ENCODE peak calls at places on chromosome 15, in five cellular contexts. One of them, this sample, is unnamed.

GRCh38 chr15:79593119-79593869 is 161.2 kb downstream of the MINAR1 start:
- DNase-seq in HCT116: no peak
- DNase-seq in K562: no peak
- DNase-seq in HepG2: peak; percentile 13
- DNase-seq in H1: peak; percentile 38
- DNase-seq in this sample: peak; percentile 9

GRCh38 chr15:37093480-37094410 is 6.6 kb downstream of the MEIS2 start:
- DNase-seq in HCT116: no peak
- DNase-seq in K562: no peak
- DNase-seq in HepG2: no peak
- DNase-seq in H1: no peak
- DNase-seq in this sample: no peak

GRCh38 chr15:69092159-69092558 is 68.3 kb upstream of the GLCE start:
- DNase-seq in HCT116: no peak
- DNase-seq in K562: no peak
- DNase-seq in HepG2: peak; percentile 18
- DNase-seq in H1: no peak
- DNase-seq in this sample: no peak

GRCh38 chr15:52102468-52102867 is 10.1 kb downstream of the BCL2L10 start:
- DNase-seq in HCT116: no peak
- DNase-seq in K562: no peak
- DNase-seq in HepG2: no peak
- DNase-seq in H1: no peak
- DNase-seq in this sample: no peak

GRCh38 chr15:52109559-52110451 is 2.8 kb downstream of the BCL2L10 start:
- DNase-seq in HCT116: no peak
- DNase-seq in K562: no peak
- DNase-seq in HepG2: no peak
- DNase-seq in H1: no peak
- DNase-seq in this sample: no peak

GRCh38 chr15:35697549-35698299 is 151.8 kb upstream of the DPH6 start:
- DNase-seq in HCT116: no peak
- DNase-seq in K562: no peak
- DNase-seq in HepG2: no peak
- DNase-seq in H1: no peak
- DNase-seq in this sample: no peak

GRCh38 chr15:99121691-99122410 is 17.0 kb downstream of the SYNM start:
- DNase-seq in HCT116: no peak
- DNase-seq in K562: no peak
- DNase-seq in HepG2: no peak
- DNase-seq in H1: no peak
- DNase-seq in this sample: no peak

GRCh38 chr15:80174017-80174746 is 21.4 kb downstream of the FAH start:
- DNase-seq in HCT116: no peak
- DNase-seq in K562: no peak
- DNase-seq in HepG2: no peak
- DNase-seq in H1: no peak
- DNase-seq in this sample: peak; percentile 28

GRCh38 chr15:77420610-77421369 is at the start of gene HMG20A:
- DNase-seq in HCT116: peak; percentile 86
- DNase-seq in K562: peak; percentile 65
- DNase-seq in HepG2: peak; percentile 80
- DNase-seq in H1: peak; percentile 84
- DNase-seq in this sample: peak; percentile 45

GRCh38 chr15:95440712-95441111 is 889.8 kb upstream of the NR2F2 start:
- DNase-seq in HCT116: no peak
- DNase-seq in K562: no peak
- DNase-seq in HepG2: no peak
- DNase-seq in H1: no peak
- DNase-seq in this sample: no peak

GRCh38 chr15:60079210-60079609 is 75.1 kb downstream of the FOXB1 start:
- DNase-seq in HCT116: no peak
- DNase-seq in K562: no peak
- DNase-seq in HepG2: no peak
- DNase-seq in H1: no peak
- DNase-seq in this sample: peak; percentile 26

GRCh38 chr15:88878720-88879184 is 16.6 kb downstream of the HAPLN3 start:
- DNase-seq in HCT116: no peak
- DNase-seq in K562: peak; percentile 83
- DNase-seq in HepG2: peak; percentile 37
- DNase-seq in H1: peak; percentile 89
- DNase-seq in this sample: peak; percentile 80

GRCh38 chr15:81120069-81120468 is 14.0 kb upstream of the CFAP161 start:
- DNase-seq in HCT116: no peak
- DNase-seq in K562: no peak
- DNase-seq in HepG2: no peak
- DNase-seq in H1: no peak
- DNase-seq in this sample: no peak

GRCh38 chr15:31294067-31294466 is 32.6 kb upstream of the KLF13 start:
- DNase-seq in HCT116: no peak
- DNase-seq in K562: no peak
- DNase-seq in HepG2: no peak
- DNase-seq in H1: no peak
- DNase-seq in this sample: no peak

GRCh38 chr15:31295660-31296059 is 31.0 kb upstream of the KLF13 start:
- DNase-seq in HCT116: no peak
- DNase-seq in K562: no peak
- DNase-seq in HepG2: no peak
- DNase-seq in H1: peak; percentile 39
- DNase-seq in this sample: no peak

GRCh38 chr15:31293655-31294054 is 33.0 kb upstream of the KLF13 start:
- DNase-seq in HCT116: no peak
- DNase-seq in K562: no peak
- DNase-seq in HepG2: peak; percentile 86
- DNase-seq in H1: no peak
- DNase-seq in this sample: peak; percentile 65

GRCh38 chr15:31291048-31291578 is 35.5 kb upstream of the KLF13 start:
- DNase-seq in HCT116: no peak
- DNase-seq in K562: no peak
- DNase-seq in HepG2: no peak
- DNase-seq in H1: no peak
- DNase-seq in this sample: no peak

DNA sequence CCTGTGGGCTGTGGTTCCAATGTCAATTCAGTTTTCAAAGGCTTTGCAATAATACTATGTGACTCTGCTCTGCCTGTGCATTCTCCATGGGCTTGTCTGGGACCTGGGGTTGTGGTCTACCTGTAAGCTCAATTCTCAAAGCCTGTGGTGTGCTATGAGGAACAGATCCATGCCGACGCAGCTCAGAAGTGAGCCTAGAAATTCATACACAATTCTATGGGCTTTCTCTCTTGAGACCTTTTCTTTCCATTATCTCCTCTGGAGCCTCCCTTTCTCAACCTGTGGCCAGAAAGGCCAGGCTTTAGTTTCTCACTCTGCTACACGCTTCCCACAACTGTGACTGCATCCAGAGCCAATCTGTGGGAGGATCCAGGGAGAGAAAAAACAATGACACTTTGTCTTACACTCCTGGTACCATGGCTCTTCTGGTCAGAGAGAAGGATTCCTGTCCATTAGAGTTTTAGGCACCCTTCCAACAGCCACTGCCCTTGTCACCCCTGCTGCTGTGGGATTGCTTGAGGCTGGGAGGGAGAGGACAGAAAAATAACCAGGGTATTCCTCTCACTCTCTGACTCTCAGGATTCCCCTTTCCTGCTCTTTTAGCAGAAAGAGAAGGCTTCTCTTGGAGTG is 34.1 kb upstream of the KLF13 start:
- DNase-seq in HCT116: no peak
- DNase-seq in K562: no peak
- DNase-seq in HepG2: peak; percentile 71
- DNase-seq in H1: peak; percentile 29
- DNase-seq in this sample: no peak
- TF ChIP-seq JUND in HCT116: no peak
- TF ChIP-seq JUND in K562: no peak
- TF ChIP-seq JUND in HepG2: no peak
- TF ChIP-seq JUND in H1: no peak
- TF ChIP-seq JUND in this sample: no peak

DNA sequence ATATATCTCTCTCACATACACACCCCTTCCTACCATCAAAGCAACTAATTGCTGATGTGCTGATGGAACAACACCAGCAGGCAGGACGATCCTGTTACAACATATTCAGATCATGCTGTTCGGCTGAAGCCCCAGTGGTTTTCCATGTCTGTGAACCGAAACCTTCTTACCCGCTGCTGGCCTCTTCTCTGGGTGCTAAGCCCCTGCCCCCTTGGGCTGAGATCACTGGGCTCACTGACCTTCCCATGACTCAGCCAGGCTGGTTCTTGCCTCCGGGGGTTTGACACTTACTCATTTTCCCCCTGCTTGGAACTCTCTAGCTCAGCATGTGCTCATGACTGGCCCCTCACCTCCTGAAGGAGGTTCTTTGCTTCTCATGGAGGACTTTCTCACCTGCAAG is 122.0 kb upstream of the RGMA start:
- DNase-seq in HCT116: no peak
- DNase-seq in K562: no peak
- DNase-seq in HepG2: no peak
- DNase-seq in H1: peak; percentile 34
- DNase-seq in this sample: no peak
- TF ChIP-seq JUND in HCT116: no peak
- TF ChIP-seq JUND in K562: no peak
- TF ChIP-seq JUND in HepG2: no peak
- TF ChIP-seq JUND in H1: no peak
- TF ChIP-seq JUND in this sample: no peak

DNA sequence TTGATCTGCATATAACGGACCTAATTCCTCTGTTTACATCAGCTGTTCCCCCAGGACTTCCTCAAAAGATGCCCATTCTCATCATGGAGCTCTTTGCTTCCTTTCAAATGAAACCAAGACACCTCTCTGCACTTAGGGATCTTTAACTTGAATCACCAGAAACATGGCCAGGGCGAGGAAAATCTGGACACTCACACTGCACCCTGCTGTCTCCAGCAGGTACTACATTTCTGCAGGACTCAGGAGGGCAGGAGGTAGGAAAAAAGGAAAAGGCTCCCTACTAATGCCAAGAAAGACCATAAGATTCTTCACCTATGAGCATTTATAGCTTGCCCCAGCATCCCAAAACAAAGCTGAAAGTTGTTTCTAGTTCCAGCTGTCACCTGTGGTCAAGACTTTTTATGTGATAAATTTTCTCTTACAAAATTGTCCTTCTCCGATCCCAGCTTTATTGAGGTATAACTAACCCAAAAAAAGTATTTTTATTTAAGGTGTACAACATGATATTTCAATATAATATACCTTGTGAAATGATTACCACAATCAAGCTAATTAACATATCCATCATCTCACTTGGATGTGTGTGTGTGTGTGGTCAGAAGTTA is 87.3 kb upstream of the C15orf61 start:
- DNase-seq in HCT116: peak; percentile 27
- DNase-seq in K562: peak; percentile 60
- DNase-seq in HepG2: peak; percentile 24
- DNase-seq in H1: peak; percentile 79
- DNase-seq in this sample: peak; percentile 65
- TF ChIP-seq JUND in HCT116: no peak
- TF ChIP-seq JUND in K562: no peak
- TF ChIP-seq JUND in HepG2: no peak
- TF ChIP-seq JUND in H1: no peak
- TF ChIP-seq JUND in this sample: no peak

DNA sequence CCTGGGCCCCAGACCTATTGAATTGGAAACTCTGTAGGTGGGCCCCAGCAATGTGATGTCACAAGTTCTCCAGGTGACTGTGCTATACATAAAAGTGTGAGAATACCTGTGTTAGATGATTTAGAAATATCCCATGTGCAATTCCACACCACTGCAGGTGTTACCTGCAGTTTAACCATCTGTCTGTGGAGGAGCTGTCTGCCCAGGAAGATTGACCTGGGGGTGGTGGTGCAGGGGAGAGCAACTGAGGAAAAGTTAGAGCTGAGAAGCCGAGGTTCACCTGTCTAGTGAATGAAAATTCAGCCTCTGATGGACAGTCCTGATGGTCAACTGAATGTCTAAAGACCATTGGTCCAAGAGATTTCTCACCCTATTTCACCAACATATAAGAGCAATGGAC is 132.2 kb upstream of the SLC24A5 start:
- DNase-seq in HCT116: no peak
- DNase-seq in K562: no peak
- DNase-seq in HepG2: no peak
- DNase-seq in H1: no peak
- DNase-seq in this sample: no peak
- TF ChIP-seq JUND in HCT116: no peak
- TF ChIP-seq JUND in K562: no peak
- TF ChIP-seq JUND in HepG2: no peak
- TF ChIP-seq JUND in H1: no peak
- TF ChIP-seq JUND in this sample: no peak

GRCh38 chr15:41043276-41043675 is 72.8 kb downstream of the INO80 start:
- DNase-seq in HCT116: no peak
- DNase-seq in K562: no peak
- DNase-seq in HepG2: peak; percentile 13
- DNase-seq in H1: no peak
- DNase-seq in this sample: no peak
- TF ChIP-seq JUND in HCT116: no peak
- TF ChIP-seq JUND in K562: no peak
- TF ChIP-seq JUND in HepG2: no peak
- TF ChIP-seq JUND in H1: no peak
- TF ChIP-seq JUND in this sample: no peak

GRCh38 chr15:84970832-84971231 is 10.8 kb upstream of the PDE8A start:
- DNase-seq in HCT116: no peak
- DNase-seq in K562: no peak
- DNase-seq in HepG2: no peak
- DNase-seq in H1: no peak
- DNase-seq in this sample: no peak

GRCh38 chr15:84969257-84969656 is 12.4 kb upstream of the PDE8A start:
- DNase-seq in HCT116: no peak
- DNase-seq in K562: no peak
- DNase-seq in HepG2: no peak
- DNase-seq in H1: no peak
- DNase-seq in this sample: no peak

GRCh38 chr15:84975871-84976351 is 5.7 kb upstream of the PDE8A start:
- DNase-seq in HCT116: no peak
- DNase-seq in K562: peak; percentile 40
- DNase-seq in HepG2: no peak
- DNase-seq in H1: no peak
- DNase-seq in this sample: no peak

GRCh38 chr15:84976746-84977345 is 4.8 kb upstream of the PDE8A start:
- DNase-seq in HCT116: no peak
- DNase-seq in K562: no peak
- DNase-seq in HepG2: no peak
- DNase-seq in H1: no peak
- DNase-seq in this sample: no peak

GRCh38 chr15:84973492-84974460 is 7.9 kb upstream of the PDE8A start:
- DNase-seq in HCT116: no peak
- DNase-seq in K562: no peak
- DNase-seq in HepG2: no peak
- DNase-seq in H1: no peak
- DNase-seq in this sample: no peak
- TF ChIP-seq JUND in HCT116: no peak
- TF ChIP-seq JUND in K562: no peak
- TF ChIP-seq JUND in HepG2: no peak
- TF ChIP-seq JUND in H1: no peak
- TF ChIP-seq JUND in this sample: no peak

GRCh38 chr15:74768099-74768770 is 13.6 kb upstream of the CSK start:
- DNase-seq in HCT116: no peak
- DNase-seq in K562: no peak
- DNase-seq in HepG2: no peak
- DNase-seq in H1: no peak
- DNase-seq in this sample: no peak
- TF ChIP-seq JUND in HCT116: no peak
- TF ChIP-seq JUND in K562: no peak
- TF ChIP-seq JUND in HepG2: no peak
- TF ChIP-seq JUND in H1: no peak
- TF ChIP-seq JUND in this sample: no peak